ENCODE peak calls at places on chromosomes 7 and 10, in ten cellular contexts. One of them, this sample, is unnamed.
A peak's percentile ranks its signal among the peaks of the same experiment; 100 is the strongest.

GRCh38 chr7:30469303-30469702 is 9.3 kb downstream of the NOD1 start:
- DNase-seq in transverse colon: peak; percentile 71
- DNase-seq in Daoy: peak; percentile 97
- DNase-seq in cardiac fibroblast: peak; percentile 100
- DNase-seq in GM23248: peak; percentile 99
- DNase-seq in B cell: no peak
- DNase-seq in Calu3: peak; percentile 78
- DNase-seq in activated CD8-positive, alpha-beta memory T cell treated with anti-CD3 and anti-CD28 coated beads for 24 hours: no peak
- DNase-seq in NCI-H1694 treated with DMSO at 0.1 percent for 48 hours: peak; percentile 55
- DNase-seq in WTC11: peak; percentile 68
- DNase-seq in this sample: no peak

GRCh38 chr10:108735380-108735779 is 1187.9 kb downstream of the XPNPEP1 start:
- DNase-seq in B cell: no peak
- DNase-seq in cardiac fibroblast: peak; percentile 69
- DNase-seq in Daoy: no peak
- DNase-seq in WTC11: no peak
- DNase-seq in NCI-H1694 treated with DMSO at 0.1 percent for 48 hours: no peak
- DNase-seq in activated CD8-positive, alpha-beta memory T cell treated with anti-CD3 and anti-CD28 coated beads for 24 hours: no peak
- DNase-seq in transverse colon: no peak
- DNase-seq in Calu3: no peak
- DNase-seq in GM23248: peak; percentile 68
- DNase-seq in this sample: no peak

GRCh38 chr7:15594461-15594860 is 32.6 kb upstream of the AGMO start:
- DNase-seq in Daoy: no peak
- DNase-seq in B cell: no peak
- DNase-seq in Calu3: no peak
- DNase-seq in transverse colon: no peak
- DNase-seq in activated CD8-positive, alpha-beta memory T cell treated with anti-CD3 and anti-CD28 coated beads for 24 hours: no peak
- DNase-seq in NCI-H1694 treated with DMSO at 0.1 percent for 48 hours: no peak
- DNase-seq in GM23248: no peak
- DNase-seq in cardiac fibroblast: no peak
- DNase-seq in WTC11: no peak
- DNase-seq in this sample: no peak

GRCh38 chr10:22017283-22018020 is 13.9 kb upstream of the DNAJC1 start:
- DNase-seq in activated CD8-positive, alpha-beta memory T cell treated with anti-CD3 and anti-CD28 coated beads for 24 hours: no peak
- DNase-seq in transverse colon: no peak
- DNase-seq in Daoy: no peak
- DNase-seq in GM23248: no peak
- DNase-seq in WTC11: no peak
- DNase-seq in Calu3: no peak
- DNase-seq in cardiac fibroblast: peak; percentile 41
- DNase-seq in NCI-H1694 treated with DMSO at 0.1 percent for 48 hours: no peak
- DNase-seq in B cell: no peak
- DNase-seq in this sample: no peak

GRCh38 chr7:23467731-23468720 is 2.3 kb downstream of the IGF2BP3 start:
- DNase-seq in B cell: peak; percentile 45
- DNase-seq in Calu3: peak; percentile 65
- DNase-seq in GM23248: peak; percentile 79
- DNase-seq in NCI-H1694 treated with DMSO at 0.1 percent for 48 hours: no peak
- DNase-seq in cardiac fibroblast: peak; percentile 71
- DNase-seq in Daoy: peak; percentile 77
- DNase-seq in transverse colon: peak; percentile 8
- DNase-seq in WTC11: peak; percentile 53
- DNase-seq in activated CD8-positive, alpha-beta memory T cell treated with anti-CD3 and anti-CD28 coated beads for 24 hours: peak; percentile 66
- DNase-seq in this sample: no peak

GRCh38 chr7:64559206-64559605 is 3.7 kb downstream of the ZNF680 start:
- DNase-seq in WTC11: no peak
- DNase-seq in transverse colon: no peak
- DNase-seq in Calu3: no peak
- DNase-seq in Daoy: peak; percentile 54
- DNase-seq in NCI-H1694 treated with DMSO at 0.1 percent for 48 hours: no peak
- DNase-seq in B cell: no peak
- DNase-seq in GM23248: peak; percentile 70
- DNase-seq in activated CD8-positive, alpha-beta memory T cell treated with anti-CD3 and anti-CD28 coated beads for 24 hours: no peak
- DNase-seq in cardiac fibroblast: peak; percentile 75
- DNase-seq in this sample: no peak

GRCh38 chr7:116400526-116400925 is 99.0 kb upstream of the CAV2 start:
- DNase-seq in Calu3: no peak
- DNase-seq in GM23248: peak; percentile 16
- DNase-seq in NCI-H1694 treated with DMSO at 0.1 percent for 48 hours: no peak
- DNase-seq in activated CD8-positive, alpha-beta memory T cell treated with anti-CD3 and anti-CD28 coated beads for 24 hours: no peak
- DNase-seq in Daoy: no peak
- DNase-seq in WTC11: no peak
- DNase-seq in cardiac fibroblast: no peak
- DNase-seq in transverse colon: no peak
- DNase-seq in B cell: no peak
- DNase-seq in this sample: no peak

GRCh38 chr7:104627516-104627915 is 299.1 kb downstream of the LHFPL3 start:
- DNase-seq in Calu3: peak; percentile 13
- DNase-seq in cardiac fibroblast: peak; percentile 46
- DNase-seq in Daoy: peak; percentile 49
- DNase-seq in B cell: no peak
- DNase-seq in WTC11: peak; percentile 44
- DNase-seq in GM23248: peak; percentile 63
- DNase-seq in transverse colon: no peak
- DNase-seq in activated CD8-positive, alpha-beta memory T cell treated with anti-CD3 and anti-CD28 coated beads for 24 hours: no peak
- DNase-seq in NCI-H1694 treated with DMSO at 0.1 percent for 48 hours: no peak
- DNase-seq in this sample: no peak

GRCh38 chr10:63497321-63497720 is 23.9 kb upstream of the REEP3 start:
- DNase-seq in activated CD8-positive, alpha-beta memory T cell treated with anti-CD3 and anti-CD28 coated beads for 24 hours: no peak
- DNase-seq in Daoy: no peak
- DNase-seq in B cell: no peak
- DNase-seq in cardiac fibroblast: no peak
- DNase-seq in transverse colon: no peak
- DNase-seq in NCI-H1694 treated with DMSO at 0.1 percent for 48 hours: no peak
- DNase-seq in Calu3: no peak
- DNase-seq in WTC11: no peak
- DNase-seq in GM23248: no peak
- DNase-seq in this sample: no peak

GRCh38 chr7:117621075-117621474 is 141.2 kb downstream of the CFTR start:
- DNase-seq in activated CD8-positive, alpha-beta memory T cell treated with anti-CD3 and anti-CD28 coated beads for 24 hours: no peak
- DNase-seq in NCI-H1694 treated with DMSO at 0.1 percent for 48 hours: no peak
- DNase-seq in B cell: no peak
- DNase-seq in Daoy: no peak
- DNase-seq in Calu3: no peak
- DNase-seq in transverse colon: no peak
- DNase-seq in WTC11: no peak
- DNase-seq in cardiac fibroblast: no peak
- DNase-seq in GM23248: no peak
- DNase-seq in this sample: no peak

This sample was measured in Peyer's patch.